ENCODE peak calls at places on chromosomes 16 and 17, in nine cellular contexts. S is psoas muscle; P is progenitor cell of endocrine pancreas; J is stimulated activated CD8-positive, alpha-beta memory T cell treated with anti-CD3 and anti-CD28 coated beads, Interleukin-4, amount 100 ng/mL, for 24 hours; F is KBM-7; E is SK-N-DZ; T is stomach; N is RCC 7860; M is ureter. A is an unnamed sample.

GRCh38 chr16:84049403-84050060 is 6.9 kb upstream of the SLC38A8 start:
- DNase-seq in S (peak), P (no peak), J (no peak), F (no peak), E (no peak), T (no peak), N (no peak), M (no peak), A (no peak)

GRCh38 chr16:70688266-70688742 is 2.5 kb upstream of the MTSS2 start:
- DNase-seq in S (peak), P (no peak), J (no peak), F (no peak), E (no peak), T (peak), N (no peak), M (no peak), A (no peak)

GRCh38 chr17:34763727-34764665 is 184.6 kb downstream of the TMEM132E start:
- DNase-seq in S (no peak), P (no peak), J (no peak), F (no peak), E (no peak), T (no peak), N (peak), M (no peak), A (no peak)

GRCh38 chr16:85246473-85246872 is 134.2 kb upstream of the CIBAR2 start:
- DNase-seq in S (no peak), P (no peak), J (no peak), F (no peak), E (peak), T (no peak), N (no peak), M (no peak), A (peak)

GRCh38 chr16:58197314-58198012 is 443 bp downstream of the CSNK2A2 start:
- DNase-seq in S (peak), P (no peak), J (no peak), F (peak), E (no peak), T (no peak), N (no peak), M (no peak), A (no peak)

GRCh38 chr16:30184430-30185140 is 1.2 kb downstream of the CORO1A start:
- DNase-seq in S (peak), P (no peak), J (peak), F (peak), E (no peak), T (peak), N (no peak), M (peak), A (peak)

GRCh38 chr16:4846503-4846900 is 586 bp downstream of the GLYR1 start:
- DNase-seq in S (peak), P (peak), J (peak), F (peak), E (peak), T (peak), N (peak), M (peak), A (no peak)

GRCh38 chr16:49876716-49877129 is 20.8 kb upstream of the ZNF423 start:
- DNase-seq in S (peak), P (peak), J (no peak), F (peak), E (peak), T (peak), N (no peak), M (peak), A (no peak)

GRCh38 chr17:8283356-8283755 is 5.1 kb upstream of the RANGRF start:
- DNase-seq in S (no peak), P (no peak), J (no peak), F (no peak), E (no peak), T (no peak), N (no peak), M (no peak), A (no peak)